ENCODE peak calls at places on chromosomes 6 and 20, in four cellular contexts. One of them, this sample, is unnamed.
A peak's percentile ranks its signal among the peaks of the same experiment; 100 is the strongest.

GRCh38 chr6:30730611-30731435 is 10.7 kb downstream of the TUBB start:
- DNase-seq in CD8-positive, alpha-beta T cell: peak; percentile 67
- DNase-seq in astrocyte: no peak
- DNase-seq in BJ: no peak
- DNase-seq in this sample: no peak

GRCh38 chr6:118709859-118710350 is 58.5 kb upstream of the CEP85L start:
- DNase-seq in CD8-positive, alpha-beta T cell: peak; percentile 34
- DNase-seq in astrocyte: peak; percentile 93
- DNase-seq in BJ: peak; percentile 44
- DNase-seq in this sample: peak; percentile 41

GRCh38 chr6:135159531-135159930 is 21.6 kb upstream of the MYB start:
- DNase-seq in CD8-positive, alpha-beta T cell: no peak
- DNase-seq in astrocyte: no peak
- DNase-seq in BJ: no peak
- DNase-seq in this sample: no peak

GRCh38 chr6:3738381-3739131 is 13.0 kb downstream of the PXDC1 start:
- DNase-seq in CD8-positive, alpha-beta T cell: no peak
- DNase-seq in astrocyte: no peak
- DNase-seq in BJ: no peak
- DNase-seq in this sample: no peak

GRCh38 chr6:170225852-170226417 is 64.9 kb downstream of the DLL1 start:
- DNase-seq in CD8-positive, alpha-beta T cell: no peak
- DNase-seq in astrocyte: no peak
- DNase-seq in BJ: no peak
- DNase-seq in this sample: no peak

GRCh38 chr6:130978660-130979396 is 84.2 kb downstream of the EPB41L2 start:
- DNase-seq in CD8-positive, alpha-beta T cell: no peak
- DNase-seq in astrocyte: no peak
- DNase-seq in BJ: no peak
- DNase-seq in this sample: no peak

GRCh38 chr6:107560657-107561056 is 70.7 kb downstream of the SOBP start:
- DNase-seq in CD8-positive, alpha-beta T cell: no peak
- DNase-seq in astrocyte: no peak
- DNase-seq in BJ: no peak
- DNase-seq in this sample: no peak

GRCh38 chr6:8958894-8959511 is 523.7 kb upstream of the SLC35B3 start:
- DNase-seq in CD8-positive, alpha-beta T cell: no peak
- DNase-seq in astrocyte: peak; percentile 16
- DNase-seq in BJ: no peak
- DNase-seq in this sample: no peak

GRCh38 chr20:47360489-47361267 is 4.2 kb upstream of the ZMYND8 start:
- DNase-seq in CD8-positive, alpha-beta T cell: no peak
- DNase-seq in astrocyte: peak; percentile 97
- DNase-seq in BJ: peak; percentile 62
- DNase-seq in this sample: peak; percentile 90

GRCh38 chr6:26534681-26535465 is 3.3 kb upstream of the HMGN4 start:
- DNase-seq in CD8-positive, alpha-beta T cell: no peak
- DNase-seq in astrocyte: no peak
- DNase-seq in BJ: no peak
- DNase-seq in this sample: no peak

GRCh38 chr6:144912474-144912873 is 627.3 kb downstream of the UTRN start:
- DNase-seq in CD8-positive, alpha-beta T cell: no peak
- DNase-seq in astrocyte: peak; percentile 90
- DNase-seq in BJ: peak; percentile 67
- DNase-seq in this sample: peak; percentile 57

GRCh38 chr6:107362271-107362604 is 97.1 kb downstream of the PDSS2 start:
- DNase-seq in CD8-positive, alpha-beta T cell: no peak
- DNase-seq in astrocyte: no peak
- DNase-seq in BJ: no peak
- DNase-seq in this sample: no peak

GRCh38 chr6:53363341-53364079 is 14.8 kb upstream of the ELOVL5 start:
- DNase-seq in CD8-positive, alpha-beta T cell: no peak
- DNase-seq in astrocyte: no peak
- DNase-seq in BJ: no peak
- DNase-seq in this sample: no peak

GRCh38 chr20:1937316-1937976 is 42.2 kb downstream of the SIRPA start:
- DNase-seq in CD8-positive, alpha-beta T cell: no peak
- DNase-seq in astrocyte: no peak
- DNase-seq in BJ: no peak
- DNase-seq in this sample: no peak

GRCh38 chr20:63751471-63752271 is 12.1 kb downstream of the SLC2A4RG start:
- DNase-seq in CD8-positive, alpha-beta T cell: no peak
- DNase-seq in astrocyte: no peak
- DNase-seq in BJ: no peak
- DNase-seq in this sample: no peak

GRCh38 chr20:41475507-41475906 is 108.9 kb upstream of the EMILIN3 start:
- DNase-seq in CD8-positive, alpha-beta T cell: no peak
- DNase-seq in astrocyte: peak; percentile 27
- DNase-seq in BJ: no peak
- DNase-seq in this sample: no peak

GRCh38 chr6:25389501-25389900 is 110.3 kb downstream of the CARMIL1 start:
- DNase-seq in CD8-positive, alpha-beta T cell: no peak
- DNase-seq in astrocyte: peak; percentile 73
- DNase-seq in BJ: no peak
- DNase-seq in this sample: no peak

GRCh38 chr20:48425776-48426175 is 402.0 kb downstream of the PREX1 start:
- DNase-seq in CD8-positive, alpha-beta T cell: no peak
- DNase-seq in astrocyte: no peak
- DNase-seq in BJ: no peak
- DNase-seq in this sample: no peak

GRCh38 chr6:151191477-151191995 is 48.2 kb upstream of the AKAP12 start:
- DNase-seq in CD8-positive, alpha-beta T cell: no peak
- DNase-seq in astrocyte: no peak
- DNase-seq in BJ: no peak
- DNase-seq in this sample: no peak

GRCh38 chr6:100468013-100468622 is 3.4 kb upstream of the SIM1 start:
- DNase-seq in CD8-positive, alpha-beta T cell: no peak
- DNase-seq in astrocyte: no peak
- DNase-seq in BJ: no peak
- DNase-seq in this sample: no peak

GRCh38 chr20:1299522-1299921 is 29.4 kb downstream of the SDCBP2 start:
- DNase-seq in CD8-positive, alpha-beta T cell: no peak
- DNase-seq in astrocyte: no peak
- DNase-seq in BJ: no peak
- DNase-seq in this sample: no peak

GRCh38 chr6:126339796-126340750 is at the start of gene CENPW:
- DNase-seq in CD8-positive, alpha-beta T cell: peak; percentile 77
- DNase-seq in astrocyte: peak; percentile 63
- DNase-seq in BJ: peak; percentile 33
- DNase-seq in this sample: peak; percentile 57

GRCh38 chr6:40894962-40895799 is 143.8 kb downstream of the UNC5CL start:
- DNase-seq in CD8-positive, alpha-beta T cell: no peak
- DNase-seq in astrocyte: peak; percentile 25
- DNase-seq in BJ: no peak
- DNase-seq in this sample: peak; percentile 18

GRCh38 chr6:68238097-68238597 is 396.9 kb upstream of the ADGRB3 start:
- DNase-seq in CD8-positive, alpha-beta T cell: no peak
- DNase-seq in astrocyte: peak; percentile 76
- DNase-seq in BJ: no peak
- DNase-seq in this sample: no peak

GRCh38 chr6:34705241-34705640 is 8.7 kb upstream of the ILRUN start:
- DNase-seq in CD8-positive, alpha-beta T cell: no peak
- DNase-seq in astrocyte: peak; percentile 63
- DNase-seq in BJ: no peak
- DNase-seq in this sample: no peak

GRCh38 chr20:57611605-57612311 is 8.5 kb downstream of the ZBP1 start:
- DNase-seq in CD8-positive, alpha-beta T cell: no peak
- DNase-seq in astrocyte: no peak
- DNase-seq in BJ: no peak
- DNase-seq in this sample: no peak

GRCh38 chr6:41209976-41210375 is 9.0 kb upstream of the TREML2 start:
- DNase-seq in CD8-positive, alpha-beta T cell: no peak
- DNase-seq in astrocyte: no peak
- DNase-seq in BJ: no peak
- DNase-seq in this sample: no peak

GRCh38 chr6:11653028-11653583 is 115.6 kb downstream of the TMEM170B start:
- DNase-seq in CD8-positive, alpha-beta T cell: no peak
- DNase-seq in astrocyte: peak; percentile 93
- DNase-seq in BJ: peak; percentile 89
- DNase-seq in this sample: peak; percentile 83

GRCh38 chr20:44770480-44771171 is 25.0 kb downstream of the KCNK15 start:
- DNase-seq in CD8-positive, alpha-beta T cell: no peak
- DNase-seq in astrocyte: no peak
- DNase-seq in BJ: no peak
- DNase-seq in this sample: no peak

GRCh38 chr20:58145506-58146080 is 82.9 kb downstream of the ANKRD60 start:
- DNase-seq in CD8-positive, alpha-beta T cell: no peak
- DNase-seq in astrocyte: no peak
- DNase-seq in BJ: no peak
- DNase-seq in this sample: no peak

GRCh38 chr6:138577151-138577915 is 78.0 kb upstream of the NHSL1 start:
- DNase-seq in CD8-positive, alpha-beta T cell: no peak
- DNase-seq in astrocyte: peak; percentile 35
- DNase-seq in BJ: no peak
- DNase-seq in this sample: no peak

GRCh38 chr6:166999145-166999844 is at the start of gene CEP43:
- DNase-seq in CD8-positive, alpha-beta T cell: peak; percentile 80
- DNase-seq in astrocyte: peak; percentile 82
- DNase-seq in BJ: peak; percentile 76
- DNase-seq in this sample: peak; percentile 87

GRCh38 chr6:156876302-156876701 is 99.1 kb downstream of the ARID1B start:
- DNase-seq in CD8-positive, alpha-beta T cell: no peak
- DNase-seq in astrocyte: no peak
- DNase-seq in BJ: no peak
- DNase-seq in this sample: no peak
- TF ChIP-seq CTCF in CD8-positive, alpha-beta T cell: no peak
- TF ChIP-seq CTCF in astrocyte: peak; percentile 22
- TF ChIP-seq CTCF in BJ: peak; percentile 33
- TF ChIP-seq CTCF in this sample: peak; percentile 22

DNA sequence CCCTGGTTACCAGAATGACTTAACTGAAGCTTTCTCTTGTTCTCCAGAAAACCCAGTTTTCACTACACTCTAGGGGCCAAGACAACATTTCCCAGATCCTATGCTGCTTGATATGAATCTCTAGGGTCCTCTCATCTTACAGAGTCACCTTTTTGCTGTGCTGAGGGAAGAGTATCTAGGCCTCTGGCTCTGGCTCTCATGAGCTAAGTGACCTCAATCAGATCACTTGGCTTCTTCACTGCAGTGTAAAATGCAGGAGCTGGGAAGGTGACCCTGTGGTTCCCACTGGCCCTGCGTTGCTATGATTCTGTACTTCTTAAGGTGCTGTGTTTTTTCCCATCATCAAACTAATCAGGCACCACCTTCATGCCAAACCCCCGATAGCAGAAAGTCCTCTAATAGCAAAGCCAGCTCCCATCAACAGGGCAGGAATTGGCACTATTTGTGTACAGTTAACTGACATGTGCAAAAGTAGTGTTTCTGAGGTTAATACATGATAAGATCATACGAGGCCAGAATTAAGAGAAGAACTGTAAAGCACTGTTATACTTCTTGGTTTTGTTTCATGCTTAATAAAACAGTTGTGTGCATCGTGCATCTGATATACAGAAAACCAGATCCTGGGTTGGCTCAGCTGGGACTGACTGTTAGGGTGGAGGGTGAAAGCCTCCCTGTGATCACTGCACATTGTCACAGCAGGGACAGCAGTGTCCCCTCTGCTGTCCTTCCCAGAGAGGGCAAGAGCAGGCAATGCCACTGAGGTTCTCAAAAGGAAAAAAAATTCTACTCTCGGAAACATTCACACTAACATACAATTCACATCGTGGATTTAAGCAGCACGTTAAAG is 46.7 kb downstream of the CNKSR3 start:
- DNase-seq in CD8-positive, alpha-beta T cell: no peak
- DNase-seq in astrocyte: no peak
- DNase-seq in BJ: no peak
- DNase-seq in this sample: no peak
- TF ChIP-seq CTCF in CD8-positive, alpha-beta T cell: no peak
- TF ChIP-seq CTCF in astrocyte: no peak
- TF ChIP-seq CTCF in BJ: no peak
- TF ChIP-seq CTCF in this sample: no peak

GRCh38 chr6:31903957-31904356 is 2.1 kb upstream of the ZBTB12 start:
- DNase-seq in CD8-positive, alpha-beta T cell: no peak
- DNase-seq in astrocyte: no peak
- DNase-seq in BJ: no peak
- DNase-seq in this sample: no peak

GRCh38 chr6:31901415-31901952 is 402 bp downstream of the ZBTB12 start:
- DNase-seq in CD8-positive, alpha-beta T cell: peak; percentile 41
- DNase-seq in astrocyte: peak; percentile 32
- DNase-seq in BJ: no peak
- DNase-seq in this sample: peak; percentile 6

GRCh38 chr6:31899882-31900722 is 1.8 kb downstream of the ZBTB12 start:
- DNase-seq in CD8-positive, alpha-beta T cell: no peak
- DNase-seq in astrocyte: no peak
- DNase-seq in BJ: no peak
- DNase-seq in this sample: no peak

GRCh38 chr6:31900917-31901414 is 920 bp downstream of the ZBTB12 start:
- DNase-seq in CD8-positive, alpha-beta T cell: no peak
- DNase-seq in astrocyte: no peak
- DNase-seq in BJ: no peak
- DNase-seq in this sample: no peak

DNA sequence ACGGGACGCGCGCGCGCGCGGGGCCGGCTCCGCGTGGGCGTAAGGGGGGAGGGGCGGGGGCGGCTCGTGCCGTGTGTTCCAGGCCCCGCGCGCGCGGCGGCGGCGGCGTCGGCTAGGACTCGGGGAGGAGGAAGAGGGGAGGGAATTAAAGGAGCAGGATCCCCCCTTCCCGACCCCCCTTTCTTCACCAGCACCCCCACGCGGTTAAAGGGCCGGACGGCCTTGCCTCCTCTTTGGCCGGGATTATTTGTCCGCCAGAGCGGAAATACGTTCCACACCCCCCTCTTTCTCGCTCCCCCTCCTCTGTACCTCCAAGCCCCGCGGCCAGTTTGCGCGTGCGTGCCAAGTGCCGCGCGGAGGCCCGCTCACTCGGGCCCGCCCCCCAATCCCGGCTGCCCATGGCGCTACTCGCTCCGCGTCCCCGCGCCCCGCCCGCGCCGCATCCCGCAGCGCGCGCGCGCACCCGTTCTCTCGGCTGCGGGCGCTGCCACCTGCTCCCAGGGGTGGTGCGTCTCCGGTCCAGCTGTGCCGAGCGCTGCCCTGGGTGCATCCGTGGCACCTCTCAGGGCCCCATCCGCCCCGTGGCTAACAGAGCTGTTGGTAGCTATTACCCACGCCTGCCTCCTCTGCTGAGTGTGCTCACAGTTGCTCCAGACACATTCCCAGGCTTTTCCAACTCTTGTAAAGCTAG is at the start of gene ZBTB12:
- DNase-seq in CD8-positive, alpha-beta T cell: peak; percentile 68
- DNase-seq in astrocyte: peak; percentile 94
- DNase-seq in BJ: peak; percentile 74
- DNase-seq in this sample: peak; percentile 96
- TF ChIP-seq CTCF in CD8-positive, alpha-beta T cell: no peak
- TF ChIP-seq CTCF in astrocyte: no peak
- TF ChIP-seq CTCF in BJ: no peak
- TF ChIP-seq CTCF in this sample: no peak

DNA sequence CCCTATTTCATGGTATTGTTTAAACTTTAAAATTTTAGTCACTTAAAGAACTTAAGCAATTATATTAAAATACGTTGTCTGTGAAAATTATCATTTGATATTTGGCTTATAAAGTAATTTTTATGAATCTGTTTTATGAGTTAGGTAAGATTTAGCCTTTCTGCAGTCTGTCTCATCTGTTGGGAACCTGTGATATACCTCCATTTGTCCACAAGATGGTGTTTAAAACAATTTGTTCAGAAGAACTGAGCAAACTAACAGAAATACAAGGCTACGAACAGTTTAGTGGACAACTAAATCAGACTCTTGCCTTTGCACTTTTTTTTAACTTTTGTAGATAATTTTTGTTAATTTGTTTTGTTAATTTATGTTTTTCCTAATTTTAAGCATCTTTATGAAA is 92.4 kb downstream of the COL9A1 start:
- DNase-seq in CD8-positive, alpha-beta T cell: no peak
- DNase-seq in astrocyte: no peak
- DNase-seq in BJ: no peak
- DNase-seq in this sample: no peak
- TF ChIP-seq CTCF in CD8-positive, alpha-beta T cell: no peak
- TF ChIP-seq CTCF in astrocyte: peak; percentile 24
- TF ChIP-seq CTCF in BJ: peak; percentile 26
- TF ChIP-seq CTCF in this sample: peak; percentile 35